ENCODE peak calls at places on chromosomes 4 and X, in four cellular contexts. N is suprapubic skin, B is NT2/D1, D is heart left ventricle. I is an unnamed sample.

GRCh38 chrX:33109858-33110257 is 101.5 kb downstream of the DMD start:
- DNase-seq in D (no peak), B (no peak), N (no peak), I (no peak)

GRCh38 chrX:43493751-43494150 is 162.3 kb upstream of the MAOA start:
- DNase-seq in N (no peak), D (no peak), B (no peak), I (no peak)

GRCh38 chr4:82948647-82949204 is 48.2 kb downstream of the THAP9 start:
- DNase-seq in N (no peak), B (no peak), D (no peak), I (no peak)

GRCh38 chr4:145938618-145939177 is at the start of gene ZNF827:
- DNase-seq in N (peak; percentile 67), B (peak; percentile 33), D (peak; percentile 71), I (peak; percentile 45)

GRCh38 chr4:30757357-30757756 is 37.2 kb downstream of the PCDH7 start:
- DNase-seq in N (no peak), D (no peak), B (no peak), I (no peak)

GRCh38 chr4:877502-877901 is 51.6 kb upstream of the CPLX1 start:
- DNase-seq in D (no peak), B (no peak), N (no peak), I (no peak)

GRCh38 chr4:26001413-26001812 is 87.4 kb downstream of the SMIM20 start:
- DNase-seq in B (no peak), N (no peak), D (no peak), I (no peak)

GRCh38 chrX:14027031-14027430 is 2.7 kb downstream of the GEMIN8 start:
- DNase-seq in D (peak; percentile 50), N (no peak), B (no peak), I (no peak)

GRCh38 chr4:56040842-56041241 is 92.1 kb downstream of the CEP135 start:
- DNase-seq in D (no peak), N (no peak), B (no peak), I (no peak)

GRCh38 chrX:23052324-23052723 is 52.6 kb downstream of the DDX53 start:
- DNase-seq in B (peak; percentile 5), D (no peak), N (no peak), I (no peak)

GRCh38 chrX:123859409-123859827 is 435 bp upstream of the XIAP start:
- DNase-seq in N (no peak), D (no peak), B (peak; percentile 46), I (no peak)

GRCh38 chrX:37883196-37883595 is 35.8 kb upstream of the DYNLT3 start:
- DNase-seq in N (no peak), D (no peak), B (peak; percentile 16), I (no peak)

GRCh38 chr4:169345207-169345788 is 74.5 kb upstream of the SH3RF1 start:
- DNase-seq in N (no peak), D (no peak), B (no peak), I (no peak)

GRCh38 chr4:98908703-98909262 is 20.1 kb downstream of the EIF4E start:
- DNase-seq in B (no peak), N (no peak), D (no peak), I (no peak)

GRCh38 chrX:153780678-153781427 is at the start of gene SRPK3:
- DNase-seq in N (no peak), D (peak; percentile 63), B (no peak), I (no peak)

GRCh38 chrX:44733931-44734330 is 109.9 kb upstream of the DUSP21 start:
- DNase-seq in N (no peak), B (no peak), D (no peak), I (no peak)

GRCh38 chr4:145390566-145390965 is 91.1 kb upstream of the SMAD1 start:
- DNase-seq in N (no peak), B (no peak), D (no peak), I (no peak)

GRCh38 chr4:114603455-114603854 is 4.8 kb downstream of the UGT8 start:
- DNase-seq in B (no peak), D (no peak), N (no peak), I (no peak)

GRCh38 chr4:172895699-172896098 is 272.9 kb upstream of the GALNT7 start:
- DNase-seq in D (no peak), B (no peak), N (no peak), I (no peak)

GRCh38 chr4:42655921-42656735 is 777 bp downstream of the ATP8A1 start:
- DNase-seq in B (no peak), N (peak; percentile 71), D (peak; percentile 36), I (no peak)

GRCh38 chr4:83561381-83561780 is 25.5 kb downstream of the GPAT3 start:
- DNase-seq in N (no peak), B (no peak), D (peak; percentile 49), I (no peak)

GRCh38 chr4:73902038-73902637 is 32.9 kb downstream of the CXCL1 start:
- DNase-seq in D (no peak), B (no peak), N (no peak), I (no peak)

GRCh38 chr4:86243750-86244149 is 116.1 kb downstream of the MAPK10 start:
- DNase-seq in D (no peak), N (no peak), B (no peak), I (no peak)

GRCh38 chr4:48472794-48473193 is 10.3 kb upstream of the SLC10A4 start:
- DNase-seq in B (no peak), D (no peak), N (no peak), I (no peak)

GRCh38 chrX:150837845-150838244 is 60.6 kb downstream of the CD99L2 start:
- DNase-seq in D (no peak), B (no peak), N (no peak), I (no peak)

GRCh38 chr4:14111730-14112171 is 484.2 kb upstream of the BOD1L1 start:
- DNase-seq in D (no peak), B (no peak), N (no peak), I (no peak)

GRCh38 chrX:65750674-65751469 is 83.4 kb downstream of the MSN start:
- DNase-seq in B (no peak), D (no peak), N (no peak), I (no peak)

GRCh38 chr4:27010334-27010940 is 149.8 kb downstream of the STIM2 start:
- DNase-seq in N (peak; percentile 67), D (peak; percentile 46), B (peak; percentile 20), I (no peak)

GRCh38 chr4:109294468-109295020 is 7.9 kb downstream of the COL25A1 start:
- DNase-seq in N (no peak), D (no peak), B (no peak), I (no peak)

GRCh38 chr4:102612824-102613366 is 111.7 kb downstream of the NFKB1 start:
- DNase-seq in D (no peak), N (no peak), B (no peak), I (no peak)

GRCh38 chrX:71945435-71945834 is 34.8 kb downstream of the NHSL2 start:
- DNase-seq in B (no peak), N (no peak), D (no peak), I (no peak)

GRCh38 chr4:183328832-183329231 is 6.6 kb upstream of the CLDN24 start:
- DNase-seq in B (no peak), N (no peak), D (no peak), I (no peak)

GRCh38 chrX:115067812-115068211 is 50.4 kb upstream of the IL13RA2 start:
- DNase-seq in D (no peak), N (no peak), B (no peak), I (no peak)

GRCh38 chr4:13240066-13240465 is 244.1 kb downstream of the RAB28 start:
- DNase-seq in N (no peak), D (no peak), B (no peak), I (no peak)

GRCh38 chr4:104629601-104630000 is 134.9 kb upstream of the CXXC4 start:
- DNase-seq in B (no peak), D (no peak), N (no peak), I (no peak)

GRCh38 chrX:70901465-70901864 is 7.0 kb downstream of the TEX11 start:
- DNase-seq in D (no peak), N (no peak), B (no peak), I (no peak)

GRCh38 chrX:46582964-46583363 is 9.4 kb downstream of the CHST7 start:
- DNase-seq in N (no peak), D (no peak), B (no peak), I (no peak)

GRCh38 chr4:68338625-68339024 is 11.3 kb downstream of the YTHDC1 start:
- DNase-seq in D (peak; percentile 44), N (no peak), B (no peak), I (no peak)
- H3K4me1 ChIP-seq in D (peaks cover 63% of the 10 kb centered on the region), N (peaks cover 51% of the 10 kb centered on the region), B (no peaks in the 10 kb centered on the region), I (peaks cover 39% of the 10 kb centered on the region)

DNA sequence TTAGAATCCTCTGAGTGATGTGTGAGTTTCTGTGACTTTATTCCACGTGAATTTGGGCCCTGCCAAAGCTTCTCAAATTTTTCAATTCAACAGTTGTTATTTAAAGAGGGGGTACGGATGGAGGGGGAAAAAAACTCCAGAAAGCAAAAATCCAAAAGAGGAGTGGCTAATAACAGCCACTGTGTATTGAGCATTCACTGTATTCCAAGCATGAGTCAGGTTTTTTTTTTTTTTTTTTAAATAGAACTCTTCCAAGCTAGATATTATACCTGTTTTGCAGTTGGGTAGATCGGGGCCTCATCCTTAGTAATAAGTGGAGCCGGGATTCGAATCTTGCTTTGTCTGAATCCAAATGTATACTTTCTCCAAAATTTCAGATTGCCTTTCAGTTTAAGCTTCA is 6.4 kb upstream of the RHOH start:
- DNase-seq in D (no peak), B (no peak), N (no peak), I (no peak)
- H3K4me1 ChIP-seq in D (no peaks in the 10 kb centered on the region), B (peaks cover 2% of the 10 kb centered on the region), N (no peaks in the 10 kb centered on the region), I (peaks cover 3% of the 10 kb centered on the region)

GRCh38 chr4:121677524-121677923 is 19.3 kb downstream of the ANXA5 start:
- DNase-seq in B (no peak), N (no peak), D (no peak), I (no peak)

GRCh38 chr4:121676388-121677075 is 20.2 kb downstream of the ANXA5 start:
- DNase-seq in N (no peak), D (no peak), B (no peak), I (no peak)

GRCh38 chr4:121674696-121675095 is 22.1 kb downstream of the ANXA5 start:
- DNase-seq in N (no peak), D (no peak), B (no peak), I (no peak)

GRCh38 chr4:121675715-121676114 is 21.1 kb downstream of the ANXA5 start:
- DNase-seq in D (no peak), N (no peak), B (no peak), I (no peak)

DNA sequence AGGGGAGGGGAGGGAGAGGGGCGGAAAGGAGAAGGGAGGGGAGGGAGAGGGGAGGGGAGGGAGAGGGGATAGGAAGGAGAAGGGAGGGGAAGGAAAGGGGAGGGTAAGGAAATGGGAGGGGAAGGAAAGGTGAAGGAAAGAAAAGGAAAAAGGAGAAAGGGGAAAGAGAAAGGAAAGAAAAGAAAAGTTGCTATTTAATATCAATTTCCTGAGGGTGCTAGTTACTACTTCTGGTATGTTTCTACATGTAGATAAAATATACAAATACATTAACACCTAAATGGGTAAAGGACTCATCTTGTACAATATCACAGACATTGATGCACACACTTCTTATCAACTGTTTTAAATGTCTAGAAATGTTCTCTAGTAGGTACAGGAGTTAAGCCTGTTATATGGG is 22.6 kb downstream of the ANXA5 start:
- DNase-seq in B (no peak), D (no peak), N (no peak), I (no peak)
- H3K4me1 ChIP-seq in B (no peaks in the 10 kb centered on the region), D (peaks cover 7% of the 10 kb centered on the region), N (peaks cover 4% of the 10 kb centered on the region), I (no peaks in the 10 kb centered on the region)

GRCh38 chr4:6943012-6943869 is 33.6 kb downstream of the TBC1D14 start:
- DNase-seq in N (no peak), B (no peak), D (no peak), I (no peak)

GRCh38 chr4:6946497-6946896 is 36.9 kb downstream of the TBC1D14 start:
- DNase-seq in D (no peak), B (no peak), N (no peak), I (no peak)

GRCh38 chr4:6945052-6945409 is 35.4 kb downstream of the TBC1D14 start:
- DNase-seq in D (no peak), B (no peak), N (no peak), I (no peak)

GRCh38 chr4:6943870-6944195 is 34.2 kb downstream of the TBC1D14 start:
- DNase-seq in N (no peak), B (no peak), D (no peak), I (no peak)

GRCh38 chr4:6944311-6945051 is 34.9 kb downstream of the TBC1D14 start:
- DNase-seq in N (no peak), B (no peak), D (no peak), I (no peak)
- H3K4me1 ChIP-seq in N (peaks cover 34% of the 10 kb centered on the region), B (peaks cover 27% of the 10 kb centered on the region), D (peaks cover 20% of the 10 kb centered on the region), I (peaks cover 12% of the 10 kb centered on the region)

I was measured in esophagus squamous epithelium.